ENCODE peak calls at places on chromosome 21, in ten cellular contexts. V is fibroblast of lung, T is left lung, S is MM.1S, P is endodermal cell, J is stomach, Q is left ventricle myocardium inferior, M is lower lobe of right lung, Y is ovary, A is brain microvascular endothelial cell. Z is an unnamed sample. For H3K36me3, the result is how much of the 10 kb centered on the place peaks cover.

GRCh38 chr21:41219498-41220207 is 51.7 kb downstream of the BACE2 start:
- DNase-seq in V (peak), T (no peak), S (no peak), P (no peak), J (no peak), Q (no peak), M (no peak), Y (no peak), A (no peak), Z (peak)

GRCh38 chr21:31425158-31425557 is 81.1 kb upstream of the TIAM1 start:
- DNase-seq in V (no peak), T (no peak), S (no peak), P (peak), J (no peak), Q (no peak), M (no peak), Y (no peak), A (no peak), Z (no peak)

GRCh38 chr21:39385299-39386145 is 36.6 kb upstream of the HMGN1 start:
- DNase-seq in V (peak), T (peak), S (no peak), P (no peak), J (peak), Q (peak), M (peak), Y (peak), A (peak), Z (peak)

GRCh38 chr21:36994501-36995189 is 11.9 kb upstream of the RIPPLY3 start:
- DNase-seq in V (peak), T (no peak), S (no peak), P (peak), J (no peak), Q (no peak), M (no peak), Y (no peak), A (no peak), Z (peak)

GRCh38 chr21:24023402-24023801 is 1583.9 kb downstream of the MRPL39 start:
- DNase-seq in V (peak), T (no peak), S (no peak), P (no peak), J (no peak), Q (no peak), M (no peak), Y (no peak), A (no peak), Z (no peak)

GRCh38 chr21:15732290-15732995 is 2.7 kb downstream of the USP25 start:
- DNase-seq in V (peak), T (no peak), S (peak), P (no peak), J (no peak), Q (no peak), M (no peak), Y (no peak), A (no peak), Z (peak)

GRCh38 chr21:21200103-21200938 is 202.1 kb downstream of the NCAM2 start:
- DNase-seq in V (peak), T (peak), S (no peak), P (no peak), J (no peak), Q (peak), M (no peak), Y (no peak), A (peak), Z (peak)

GRCh38 chr21:25636727-25637126 is 2.3 kb upstream of the JAM2 start:
- DNase-seq in V (peak), T (no peak), S (no peak), P (no peak), J (no peak), Q (no peak), M (no peak), Y (no peak), A (no peak), Z (peak)

GRCh38 chr21:33047231-33047630 is 21.5 kb downstream of the OLIG2 start:
- DNase-seq in V (peak), T (no peak), S (no peak), P (no peak), J (no peak), Q (no peak), M (no peak), Y (no peak), A (no peak), Z (peak)

GRCh38 chr21:14913576-14914146 is 151.1 kb downstream of the NRIP1 start:
- DNase-seq in V (no peak), T (no peak), S (no peak), P (no peak), J (no peak), Q (no peak), M (no peak), Y (no peak), A (no peak), Z (no peak)

GRCh38 chr21:32858628-32859027 is 87.1 kb upstream of the PAXBP1 start:
- DNase-seq in V (no peak), T (no peak), S (no peak), P (no peak), J (no peak), Q (no peak), M (no peak), Y (no peak), A (no peak), Z (no peak)

GRCh38 chr21:29558331-29558730 is 259.6 kb downstream of the BACH1 start:
- DNase-seq in V (no peak), T (no peak), S (no peak), P (no peak), J (no peak), Q (no peak), M (no peak), Y (no peak), A (no peak), Z (no peak)

GRCh38 chr21:38702196-38702595 is 103.5 kb upstream of the ETS2 start:
- DNase-seq in V (no peak), T (no peak), S (no peak), P (no peak), J (no peak), Q (peak), M (no peak), Y (no peak), A (no peak), Z (no peak)

GRCh38 chr21:29649370-29649963 is 290.3 kb downstream of the GRIK1 start:
- DNase-seq in V (no peak), T (no peak), S (no peak), P (no peak), J (no peak), Q (no peak), M (no peak), Y (no peak), A (no peak), Z (no peak)

GRCh38 chr21:42321845-42322244 is 6.6 kb upstream of the TFF3 start:
- DNase-seq in V (no peak), T (no peak), S (no peak), P (peak), J (no peak), Q (no peak), M (no peak), Y (no peak), A (no peak), Z (no peak)

GRCh38 chr21:36478207-36478701 is 1.7 kb downstream of the CLDN14 start:
- DNase-seq in V (peak), T (no peak), S (no peak), P (no peak), J (no peak), Q (no peak), M (no peak), Y (no peak), A (peak), Z (peak)

GRCh38 chr21:31781737-31782136 is 49.8 kb upstream of the SCAF4 start:
- DNase-seq in V (peak), T (peak), S (no peak), P (no peak), J (no peak), Q (peak), M (no peak), Y (peak), A (peak), Z (no peak)

GRCh38 chr21:19878133-19878532 is 1120.1 kb upstream of the NCAM2 start:
- DNase-seq in V (no peak), T (no peak), S (no peak), P (no peak), J (no peak), Q (no peak), M (no peak), Y (no peak), A (no peak), Z (no peak)

GRCh38 chr21:37546299-37546908 is 179.8 kb downstream of the DYRK1A start:
- DNase-seq in V (no peak), T (no peak), S (no peak), P (peak), J (no peak), Q (no peak), M (no peak), Y (no peak), A (no peak), Z (no peak)

GRCh38 chr21:25858328-25858727 is 123.6 kb downstream of the GABPA start:
- DNase-seq in V (no peak), T (no peak), S (no peak), P (no peak), J (no peak), Q (no peak), M (no peak), Y (no peak), A (no peak), Z (no peak)

GRCh38 chr21:37166733-37167132 is 93.7 kb downstream of the TTC3 start:
- DNase-seq in V (no peak), T (no peak), S (peak), P (peak), J (no peak), Q (no peak), M (no peak), Y (no peak), A (no peak), Z (peak)

GRCh38 chr21:25735895-25736597 is 1.3 kb downstream of the GABPA start:
- DNase-seq in V (peak), T (no peak), S (peak), P (no peak), J (no peak), Q (no peak), M (no peak), Y (no peak), A (peak), Z (peak)

GRCh38 chr21:41926807-41927171 is 27.0 kb downstream of the C2CD2 start:
- DNase-seq in V (no peak), T (no peak), S (no peak), P (no peak), J (no peak), Q (no peak), M (no peak), Y (no peak), A (no peak), Z (no peak)

GRCh38 chr21:41427556-41427955 is 1.5 kb downstream of the MX1 start:
- DNase-seq in V (no peak), T (no peak), S (no peak), P (no peak), J (no peak), Q (no peak), M (no peak), Y (no peak), A (no peak), Z (no peak)

DNA sequence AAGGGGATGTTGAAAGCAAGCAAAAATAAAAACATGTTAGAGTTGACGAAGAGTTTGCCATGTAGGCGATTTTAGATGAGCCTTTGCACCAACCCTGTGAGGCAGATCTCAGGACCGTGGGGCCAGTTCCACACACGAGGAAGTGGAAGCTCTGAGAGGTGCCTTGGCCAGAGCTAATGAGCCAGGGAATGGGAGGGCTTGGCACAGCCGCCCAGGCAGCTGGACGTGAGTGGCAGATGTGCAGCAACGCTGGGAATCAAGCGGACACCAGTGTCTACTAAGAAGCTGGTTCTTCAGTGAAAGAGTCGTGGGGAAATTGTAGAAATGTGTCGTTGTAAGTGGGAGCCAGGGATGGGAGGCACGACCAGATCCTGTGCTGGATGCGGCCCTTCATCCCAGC is 58.9 kb upstream of the COL6A1 start:
- DNase-seq in V (no peak), T (no peak), S (no peak), P (no peak), J (no peak), Q (no peak), M (no peak), Y (no peak), A (no peak), Z (no peak)
- H3K36me3 ChIP-seq in V (under half), T (under half), S (under half), P (under half), J (under half), Q (under half), M (under half), Y (under half), A (under half), Z (under half)

GRCh38 chr21:26881504-26882228 is 36.5 kb upstream of the ADAMTS1 start:
- DNase-seq in V (peak), T (no peak), S (no peak), P (no peak), J (no peak), Q (no peak), M (no peak), Y (no peak), A (no peak), Z (peak)
- TF ChIP-seq CTCF in V (peak), T (no peak), S (peak), P (peak), J (no peak), Q (peak), M (peak), Y (no peak), A (no peak), Z (no peak)

DNA sequence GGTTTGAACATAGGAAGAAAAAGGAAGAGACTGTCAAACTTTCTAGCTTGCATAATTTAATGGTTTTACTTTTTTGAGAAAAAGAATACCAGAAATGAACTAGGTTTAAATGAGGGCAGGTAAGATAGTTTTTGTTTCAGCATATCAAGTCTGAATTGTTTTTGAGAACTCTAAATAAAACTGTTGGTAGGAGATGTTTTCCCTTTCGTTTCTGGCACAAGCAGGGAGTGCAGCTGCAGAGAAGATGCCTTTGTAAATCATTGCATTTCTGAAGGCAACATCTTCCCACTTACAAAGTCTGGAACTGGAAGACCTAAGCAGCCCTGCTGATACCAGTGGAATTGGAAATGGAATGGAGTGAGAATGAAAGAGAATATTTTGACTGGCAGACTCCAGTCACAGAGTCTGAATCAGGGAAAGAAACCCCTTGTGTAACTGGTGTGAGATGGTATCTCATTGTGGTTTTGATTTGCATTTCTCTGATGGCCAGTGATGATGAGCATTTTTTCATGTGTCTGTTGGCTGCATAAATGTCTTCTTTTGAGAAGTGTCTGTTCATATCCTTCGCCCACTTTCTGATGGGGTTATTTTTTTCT is 815.6 kb downstream of the LTN1 start:
- DNase-seq in V (no peak), T (no peak), S (peak), P (no peak), J (no peak), Q (no peak), M (no peak), Y (no peak), A (no peak), Z (no peak)
- H3K36me3 ChIP-seq in V (under half), T (under half), S (under half), P (under half), J (under half), Q (under half), M (under half), Y (under half), A (under half), Z (under half)

DNA sequence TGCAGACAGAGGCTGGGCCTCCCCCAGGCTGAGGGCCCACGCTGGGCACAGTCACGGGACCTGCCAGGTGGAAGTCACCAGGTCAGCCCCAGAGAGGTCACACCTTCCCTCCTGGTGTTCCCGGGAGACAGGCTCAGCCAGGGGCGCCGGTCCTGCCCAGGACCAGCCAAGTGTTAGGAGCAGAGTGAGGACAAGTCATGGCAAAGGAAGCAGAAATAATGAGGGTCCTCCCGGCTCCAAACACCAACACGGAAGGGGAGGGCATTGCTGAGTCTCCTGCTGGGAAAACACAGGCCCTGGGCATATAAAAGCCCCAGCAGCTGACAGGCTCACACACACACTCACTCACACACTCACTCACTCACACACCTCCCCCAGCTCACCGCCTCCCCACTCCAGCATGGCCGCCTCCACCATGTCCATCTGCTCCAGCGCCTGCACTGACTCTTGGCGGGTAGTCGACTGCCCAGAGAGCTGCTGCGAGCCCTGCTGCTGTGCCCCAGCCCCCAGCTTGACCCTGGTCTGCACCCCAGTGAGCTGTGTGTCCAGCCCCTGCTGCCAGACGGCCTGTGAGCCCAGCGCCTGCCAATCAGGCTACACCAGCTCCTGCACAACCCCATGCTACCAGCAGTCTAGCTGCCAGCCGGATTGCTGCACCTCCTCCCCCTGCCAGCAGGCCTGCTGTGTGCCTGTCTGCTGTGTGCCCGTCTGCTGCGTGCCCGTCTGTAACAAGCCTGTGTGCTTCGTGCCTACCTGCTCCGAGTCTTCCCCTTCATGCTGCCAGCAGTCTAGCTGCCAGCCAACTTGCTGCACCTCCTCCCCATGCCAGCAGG is at the start of gene KRTAP10-10:
- DNase-seq in V (no peak), T (no peak), S (no peak), P (peak), J (peak), Q (no peak), M (no peak), Y (no peak), A (no peak), Z (no peak)
- TF ChIP-seq CTCF in V (no peak), T (no peak), S (no peak), P (no peak), J (no peak), Q (no peak), M (no peak), Y (no peak), A (no peak), Z (no peak)

GRCh38 chr21:35035581-35035980 is 13.5 kb downstream of the RUNX1 start:
- DNase-seq in V (no peak), T (no peak), S (no peak), P (peak), J (no peak), Q (no peak), M (no peak), Y (no peak), A (no peak), Z (no peak)
- H3K36me3 ChIP-seq in V (under half), T (under half), S (under half), P (under half), J (under half), Q (under half), M (under half), Y (under half), A (under half), Z (under half)